ENCODE peak calls at places on chromosomes 1 and 21, in five cellular contexts. One of them, this sample, is unnamed.

GRCh38 chr1:157377216-157377821 is 175.0 kb downstream of the FCRL5 start:
- DNase-seq in cardiac muscle cell: peak; percentile 60
- DNase-seq in astrocyte: no peak
- DNase-seq in heart left ventricle: no peak
- DNase-seq in left lung: no peak
- DNase-seq in this sample: no peak

GRCh38 chr21:34690041-34690792 is 21.4 kb downstream of the CLIC6 start:
- DNase-seq in cardiac muscle cell: no peak
- DNase-seq in astrocyte: no peak
- DNase-seq in heart left ventricle: no peak
- DNase-seq in left lung: no peak
- DNase-seq in this sample: no peak

GRCh38 chr1:240312872-240313271 is 221.2 kb downstream of the FMN2 start:
- DNase-seq in cardiac muscle cell: no peak
- DNase-seq in astrocyte: peak; percentile 90
- DNase-seq in heart left ventricle: no peak
- DNase-seq in left lung: no peak
- DNase-seq in this sample: no peak

GRCh38 chr1:183416850-183417690 is 1.1 kb downstream of the NMNAT2 start:
- DNase-seq in cardiac muscle cell: peak; percentile 91
- DNase-seq in astrocyte: peak; percentile 37
- DNase-seq in heart left ventricle: peak; percentile 81
- DNase-seq in left lung: peak; percentile 54
- DNase-seq in this sample: no peak

GRCh38 chr1:59237905-59238304 is 59.0 kb upstream of the FGGY start:
- DNase-seq in cardiac muscle cell: no peak
- DNase-seq in astrocyte: peak; percentile 41
- DNase-seq in heart left ventricle: no peak
- DNase-seq in left lung: no peak
- DNase-seq in this sample: no peak

GRCh38 chr1:19010995-19011696 is 54.7 kb upstream of the IFFO2 start:
- DNase-seq in cardiac muscle cell: no peak
- DNase-seq in astrocyte: peak; percentile 99
- DNase-seq in heart left ventricle: no peak
- DNase-seq in left lung: peak; percentile 86
- DNase-seq in this sample: no peak

GRCh38 chr21:34881421-34881820 is 167.7 kb downstream of the RUNX1 start:
- DNase-seq in cardiac muscle cell: no peak
- DNase-seq in astrocyte: peak; percentile 89
- DNase-seq in heart left ventricle: no peak
- DNase-seq in left lung: no peak
- DNase-seq in this sample: no peak

GRCh38 chr1:221992427-221992826 is 250.5 kb upstream of the DUSP10 start:
- DNase-seq in cardiac muscle cell: no peak
- DNase-seq in astrocyte: no peak
- DNase-seq in heart left ventricle: no peak
- DNase-seq in left lung: no peak
- DNase-seq in this sample: no peak

GRCh38 chr1:111192074-111192473 is 8.4 kb downstream of the DENND2D start:
- DNase-seq in cardiac muscle cell: no peak
- DNase-seq in astrocyte: no peak
- DNase-seq in heart left ventricle: no peak
- DNase-seq in left lung: no peak
- DNase-seq in this sample: no peak

GRCh38 chr1:61076728-61077675 is 5.4 kb upstream of the NFIA start:
- DNase-seq in cardiac muscle cell: peak; percentile 96
- DNase-seq in astrocyte: peak; percentile 70
- DNase-seq in heart left ventricle: peak; percentile 92
- DNase-seq in left lung: peak; percentile 92
- DNase-seq in this sample: peak; percentile 66

GRCh38 chr1:233361876-233362275 is 34.4 kb downstream of the MAP3K21 start:
- DNase-seq in cardiac muscle cell: no peak
- DNase-seq in astrocyte: no peak
- DNase-seq in heart left ventricle: no peak
- DNase-seq in left lung: no peak
- DNase-seq in this sample: no peak

GRCh38 chr1:153587314-153587713 is 21.7 kb upstream of the S100A2 start:
- DNase-seq in cardiac muscle cell: no peak
- DNase-seq in astrocyte: no peak
- DNase-seq in heart left ventricle: no peak
- DNase-seq in left lung: no peak
- DNase-seq in this sample: no peak

GRCh38 chr21:37370152-37371040 is 3.8 kb downstream of the DYRK1A start:
- DNase-seq in cardiac muscle cell: no peak
- DNase-seq in astrocyte: peak; percentile 67
- DNase-seq in heart left ventricle: no peak
- DNase-seq in left lung: no peak
- DNase-seq in this sample: no peak

GRCh38 chr1:58338081-58338480 is 208.4 kb downstream of the OMA1 start:
- DNase-seq in cardiac muscle cell: no peak
- DNase-seq in astrocyte: no peak
- DNase-seq in heart left ventricle: no peak
- DNase-seq in left lung: no peak
- DNase-seq in this sample: no peak

GRCh38 chr1:229325873-229326502 is 16.9 kb downstream of the CCSAP start:
- DNase-seq in cardiac muscle cell: no peak
- DNase-seq in astrocyte: no peak
- DNase-seq in heart left ventricle: no peak
- DNase-seq in left lung: no peak
- DNase-seq in this sample: no peak

GRCh38 chr1:168830562-168830961 is 101.6 kb upstream of the DPT start:
- DNase-seq in cardiac muscle cell: no peak
- DNase-seq in astrocyte: no peak
- DNase-seq in heart left ventricle: no peak
- DNase-seq in left lung: no peak
- DNase-seq in this sample: no peak

GRCh38 chr1:67619080-67619479 is 65.9 kb upstream of the GADD45A start:
- DNase-seq in cardiac muscle cell: no peak
- DNase-seq in astrocyte: peak; percentile 17
- DNase-seq in heart left ventricle: no peak
- DNase-seq in left lung: no peak
- DNase-seq in this sample: no peak

GRCh38 chr1:157004771-157005170 is 40.8 kb downstream of the ARHGEF11 start:
- DNase-seq in cardiac muscle cell: no peak
- DNase-seq in astrocyte: no peak
- DNase-seq in heart left ventricle: no peak
- DNase-seq in left lung: no peak
- DNase-seq in this sample: no peak

GRCh38 chr1:178506669-178507068 is 6.2 kb upstream of the TEX35 start:
- DNase-seq in cardiac muscle cell: peak; percentile 38
- DNase-seq in astrocyte: no peak
- DNase-seq in heart left ventricle: no peak
- DNase-seq in left lung: no peak
- DNase-seq in this sample: no peak

GRCh38 chr1:204342310-204342709 is 17.4 kb downstream of the PLEKHA6 start:
- DNase-seq in cardiac muscle cell: no peak
- DNase-seq in astrocyte: no peak
- DNase-seq in heart left ventricle: no peak
- DNase-seq in left lung: no peak
- DNase-seq in this sample: no peak

GRCh38 chr1:19747741-19748140 is 52.0 kb downstream of the TMCO4 start:
- DNase-seq in cardiac muscle cell: no peak
- DNase-seq in astrocyte: no peak
- DNase-seq in heart left ventricle: no peak
- DNase-seq in left lung: no peak
- DNase-seq in this sample: no peak

GRCh38 chr1:180928272-180929230 is 15.9 kb downstream of the KIAA1614 start:
- DNase-seq in cardiac muscle cell: no peak
- DNase-seq in astrocyte: no peak
- DNase-seq in heart left ventricle: peak; percentile 58
- DNase-seq in left lung: no peak
- DNase-seq in this sample: no peak

GRCh38 chr21:37582613-37583012 is 216.0 kb downstream of the DYRK1A start:
- DNase-seq in cardiac muscle cell: peak; percentile 60
- DNase-seq in astrocyte: peak; percentile 33
- DNase-seq in heart left ventricle: no peak
- DNase-seq in left lung: no peak
- DNase-seq in this sample: no peak

GRCh38 chr1:66331641-66332523 is 202.1 kb upstream of the SGIP1 start:
- DNase-seq in cardiac muscle cell: peak; percentile 58
- DNase-seq in astrocyte: peak; percentile 78
- DNase-seq in heart left ventricle: peak; percentile 83
- DNase-seq in left lung: peak; percentile 73
- DNase-seq in this sample: no peak

GRCh38 chr1:79128726-79129125 is 122.2 kb upstream of the ADGRL4 start:
- DNase-seq in cardiac muscle cell: no peak
- DNase-seq in astrocyte: peak; percentile 78
- DNase-seq in heart left ventricle: no peak
- DNase-seq in left lung: no peak
- DNase-seq in this sample: no peak

GRCh38 chr1:233359431-233359830 is 31.9 kb downstream of the MAP3K21 start:
- DNase-seq in cardiac muscle cell: no peak
- DNase-seq in astrocyte: no peak
- DNase-seq in heart left ventricle: no peak
- DNase-seq in left lung: no peak
- DNase-seq in this sample: no peak

GRCh38 chr21:41589131-41589530 is 81.2 kb upstream of the TMPRSS2 start:
- DNase-seq in cardiac muscle cell: no peak
- DNase-seq in astrocyte: no peak
- DNase-seq in heart left ventricle: no peak
- DNase-seq in left lung: no peak
- DNase-seq in this sample: no peak
- TF ChIP-seq CTCF in cardiac muscle cell: no peak
- TF ChIP-seq CTCF in astrocyte: no peak
- TF ChIP-seq CTCF in heart left ventricle: no peak
- TF ChIP-seq CTCF in left lung: no peak
- TF ChIP-seq CTCF in this sample: no peak

DNA sequence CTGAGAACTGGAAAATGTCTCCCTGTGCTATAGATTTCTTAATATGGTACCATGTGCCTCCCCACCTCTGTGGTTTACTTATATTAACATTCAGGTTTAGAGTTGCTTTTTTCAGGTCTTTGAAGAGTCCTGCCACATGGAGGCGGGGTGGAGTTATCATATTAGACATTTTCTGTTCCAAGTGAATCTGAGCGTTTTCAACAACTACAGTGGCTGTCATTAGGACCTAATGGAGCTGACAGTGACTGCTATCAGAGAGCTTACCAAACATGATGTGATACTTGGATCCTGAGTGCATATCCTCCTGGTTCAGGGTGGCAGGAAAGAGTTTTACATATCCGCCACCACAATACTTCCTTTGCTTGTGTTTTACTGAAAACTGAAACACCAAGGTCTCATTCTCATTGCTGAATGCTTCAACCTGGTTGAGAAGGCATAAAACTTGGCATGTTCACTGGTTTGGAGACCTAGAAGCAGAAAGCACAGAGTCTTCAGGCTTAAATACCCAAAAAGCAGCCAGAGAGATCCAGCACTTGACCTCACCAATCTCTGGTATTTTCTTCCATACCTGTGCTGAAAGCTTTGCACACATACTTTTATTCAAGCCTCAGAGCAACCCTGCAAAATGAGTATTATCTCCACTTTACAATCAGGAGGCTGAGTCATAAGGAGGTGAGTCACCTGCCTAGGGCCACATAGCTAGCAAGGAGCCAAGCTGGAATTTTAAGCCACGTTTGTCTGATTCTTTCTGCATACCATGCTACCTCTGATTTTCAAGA is 47.4 kb upstream of the OSBPL9 start:
- DNase-seq in cardiac muscle cell: no peak
- DNase-seq in astrocyte: peak; percentile 86
- DNase-seq in heart left ventricle: no peak
- DNase-seq in left lung: peak; percentile 40
- DNase-seq in this sample: no peak
- TF ChIP-seq CTCF in cardiac muscle cell: peak; percentile 38
- TF ChIP-seq CTCF in astrocyte: no peak
- TF ChIP-seq CTCF in heart left ventricle: peak; percentile 25
- TF ChIP-seq CTCF in left lung: no peak
- TF ChIP-seq CTCF in this sample: no peak

GRCh38 chr1:244386595-244386994 is 65.1 kb downstream of the ADSS2 start:
- DNase-seq in cardiac muscle cell: no peak
- DNase-seq in astrocyte: peak; percentile 11
- DNase-seq in heart left ventricle: no peak
- DNase-seq in left lung: no peak
- DNase-seq in this sample: no peak

GRCh38 chr1:244387415-244387814 is 64.3 kb downstream of the ADSS2 start:
- DNase-seq in cardiac muscle cell: no peak
- DNase-seq in astrocyte: no peak
- DNase-seq in heart left ventricle: no peak
- DNase-seq in left lung: no peak
- DNase-seq in this sample: no peak

GRCh38 chr1:244383278-244383884 is 68.3 kb downstream of the ADSS2 start:
- DNase-seq in cardiac muscle cell: no peak
- DNase-seq in astrocyte: no peak
- DNase-seq in heart left ventricle: no peak
- DNase-seq in left lung: no peak
- DNase-seq in this sample: no peak

GRCh38 chr1:244384066-244384465 is 67.6 kb downstream of the ADSS2 start:
- DNase-seq in cardiac muscle cell: no peak
- DNase-seq in astrocyte: no peak
- DNase-seq in heart left ventricle: no peak
- DNase-seq in left lung: no peak
- DNase-seq in this sample: no peak

DNA sequence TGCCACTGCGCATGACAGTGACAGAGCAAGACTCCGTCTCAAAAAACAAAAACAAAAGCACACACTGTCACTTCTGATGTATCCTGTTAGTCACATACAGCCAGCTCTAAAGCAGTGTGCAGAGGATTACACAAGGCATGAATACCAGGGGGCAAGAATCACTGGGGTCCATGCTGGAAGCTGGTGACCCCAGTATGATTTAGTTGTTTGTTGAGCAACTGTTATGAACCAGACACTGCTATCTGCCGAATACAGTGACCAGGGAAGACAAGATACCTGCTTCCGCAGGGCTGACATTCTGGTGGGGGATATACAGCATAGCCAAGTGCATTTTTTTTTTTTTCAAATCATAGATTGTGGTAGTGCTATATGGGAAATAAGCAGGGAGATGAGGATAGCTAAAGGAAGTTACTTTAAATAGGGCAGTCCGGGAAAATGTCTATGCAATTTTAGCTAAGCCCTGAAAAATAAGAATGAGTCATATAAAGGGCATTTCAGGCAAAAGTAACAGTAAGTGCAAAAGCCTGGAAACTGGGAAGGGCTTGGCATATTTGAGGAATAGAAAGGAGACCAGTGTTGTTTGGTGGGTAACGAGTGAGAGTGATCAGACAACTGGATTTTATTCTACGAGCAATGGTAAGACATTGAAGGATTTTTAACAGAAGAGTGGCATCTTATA is 69.7 kb downstream of the ADSS2 start:
- DNase-seq in cardiac muscle cell: no peak
- DNase-seq in astrocyte: peak; percentile 70
- DNase-seq in heart left ventricle: no peak
- DNase-seq in left lung: no peak
- DNase-seq in this sample: no peak
- TF ChIP-seq CTCF in cardiac muscle cell: no peak
- TF ChIP-seq CTCF in astrocyte: no peak
- TF ChIP-seq CTCF in heart left ventricle: no peak
- TF ChIP-seq CTCF in left lung: no peak
- TF ChIP-seq CTCF in this sample: no peak

DNA sequence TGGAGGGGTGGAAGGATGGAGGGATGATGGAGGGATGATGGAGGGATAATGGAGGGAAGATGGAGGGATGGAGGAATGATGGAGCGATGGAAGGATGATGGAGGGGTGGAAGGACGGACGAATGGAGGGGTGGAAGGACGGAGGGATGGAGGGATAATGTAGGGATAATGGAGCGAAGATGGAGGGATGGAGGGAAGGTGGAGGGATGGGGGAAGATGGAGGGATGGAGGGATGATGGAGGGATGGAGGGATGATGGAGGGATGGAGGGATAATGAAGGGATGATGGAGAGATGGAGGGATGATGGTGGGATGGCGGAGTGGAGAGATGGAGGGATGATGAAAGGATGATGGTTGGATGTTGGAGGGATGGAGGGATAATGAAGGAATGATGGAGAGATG is 61.3 kb downstream of the KCNAB2 start:
- DNase-seq in cardiac muscle cell: no peak
- DNase-seq in astrocyte: no peak
- DNase-seq in heart left ventricle: no peak
- DNase-seq in left lung: no peak
- DNase-seq in this sample: no peak
- TF ChIP-seq CTCF in cardiac muscle cell: no peak
- TF ChIP-seq CTCF in astrocyte: no peak
- TF ChIP-seq CTCF in heart left ventricle: no peak
- TF ChIP-seq CTCF in left lung: no peak
- TF ChIP-seq CTCF in this sample: no peak